ENCODE peak calls at places on chromosomes 3 and 15, in five cellular contexts. W, S, G, D and A are unnamed samples.

GRCh38 chr15:40906101-40906946 is 12.1 kb downstream of the VPS18 start:
- DNase-seq in W (peak; percentile 88), S (peak; percentile 93), G (peak; percentile 85), D (peak; percentile 97), A (peak; percentile 99)

GRCh38 chr3:60742606-60743145 is 508.6 kb downstream of the FHIT start:
- DNase-seq in W (no peak), S (no peak), G (no peak), D (no peak), A (peak; percentile 54)

GRCh38 chr3:46400000-46400734 is 6.7 kb downstream of the CCR5AS start:
- DNase-seq in W (no peak), S (no peak), G (no peak), D (no peak), A (no peak)

GRCh38 chr15:43934480-43934879 is 107.7 kb downstream of the WDR76 start:
- DNase-seq in W (no peak), S (no peak), G (no peak), D (peak; percentile 29), A (no peak)

GRCh38 chr3:124586126-124587052 is 143.9 kb upstream of the UMPS start:
- DNase-seq in W (no peak), S (no peak), G (no peak), D (no peak), A (peak; percentile 61)

GRCh38 chr3:9747267-9747666 is 2.5 kb upstream of the OGG1 start:
- DNase-seq in W (no peak), S (no peak), G (no peak), D (no peak), A (no peak)

GRCh38 chr3:155449613-155450267 is 156.3 kb upstream of the STRIT1 start:
- DNase-seq in W (no peak), S (no peak), G (no peak), D (no peak), A (no peak)

GRCh38 chr3:30282052-30282708 is 324.2 kb upstream of the TGFBR2 start:
- DNase-seq in W (no peak), S (no peak), G (no peak), D (no peak), A (peak; percentile 26)

GRCh38 chr3:18134386-18135082 is 290.6 kb downstream of the SATB1 start:
- DNase-seq in W (no peak), S (no peak), G (no peak), D (no peak), A (no peak)

GRCh38 chr3:161171639-161172552 is 49.2 kb upstream of the NMD3 start:
- DNase-seq in W (no peak), S (no peak), G (no peak), D (no peak), A (peak; percentile 23)

GRCh38 chr15:58369261-58369699 is 62.5 kb upstream of the LIPC start:
- DNase-seq in W (no peak), S (no peak), G (no peak), D (no peak), A (no peak)

GRCh38 chr15:74365619-74366445 is 1.6 kb downstream of the CYP11A1 start:
- DNase-seq in W (peak; percentile 58), S (no peak), G (no peak), D (no peak), A (peak; percentile 85)

GRCh38 chr15:41804920-41805666 is 22.8 kb upstream of the JMJD7 start:
- DNase-seq in W (no peak), S (no peak), G (no peak), D (no peak), A (peak; percentile 13)

GRCh38 chr15:58771621-58772235 is 626 bp downstream of the MINDY2 start:
- DNase-seq in W (peak; percentile 62), S (peak; percentile 77), G (no peak), D (peak; percentile 79), A (peak; percentile 82)

GRCh38 chr3:175434591-175434990 is 575.5 kb downstream of the NAALADL2 start:
- DNase-seq in W (no peak), S (no peak), G (no peak), D (no peak), A (no peak)

GRCh38 chr15:27696530-27696929 is 402.6 kb downstream of the OCA2 start:
- DNase-seq in W (no peak), S (no peak), G (no peak), D (no peak), A (no peak)

GRCh38 chr3:54360320-54360719 is 238.0 kb downstream of the CACNA2D3 start:
- DNase-seq in W (no peak), S (no peak), G (no peak), D (no peak), A (no peak)

GRCh38 chr3:183515968-183516851 is 39.3 kb downstream of the KLHL6 start:
- DNase-seq in W (no peak), S (no peak), G (peak; percentile 56), D (no peak), A (peak; percentile 32)

GRCh38 chr3:51942603-51943450 is 664 bp downstream of the PARP3 start:
- DNase-seq in W (no peak), S (peak; percentile 70), G (peak; percentile 65), D (peak; percentile 73), A (peak; percentile 71)

GRCh38 chr3:10205461-10206165 is 40.9 kb downstream of the IRAK2 start:
- DNase-seq in W (no peak), S (peak; percentile 44), G (no peak), D (peak; percentile 82), A (no peak)

GRCh38 chr15:101313041-101313761 is 18.2 kb upstream of the SNRPA1 start:
- DNase-seq in W (no peak), S (no peak), G (no peak), D (peak; percentile 65), A (peak; percentile 68)

GRCh38 chr15:63015618-63016017 is 26.9 kb upstream of the TPM1 start:
- DNase-seq in W (no peak), S (no peak), G (no peak), D (no peak), A (no peak)

GRCh38 chr3:178352300-178353021 is 183.8 kb upstream of the KCNMB2 start:
- DNase-seq in W (no peak), S (no peak), G (no peak), D (no peak), A (no peak)

DNA sequence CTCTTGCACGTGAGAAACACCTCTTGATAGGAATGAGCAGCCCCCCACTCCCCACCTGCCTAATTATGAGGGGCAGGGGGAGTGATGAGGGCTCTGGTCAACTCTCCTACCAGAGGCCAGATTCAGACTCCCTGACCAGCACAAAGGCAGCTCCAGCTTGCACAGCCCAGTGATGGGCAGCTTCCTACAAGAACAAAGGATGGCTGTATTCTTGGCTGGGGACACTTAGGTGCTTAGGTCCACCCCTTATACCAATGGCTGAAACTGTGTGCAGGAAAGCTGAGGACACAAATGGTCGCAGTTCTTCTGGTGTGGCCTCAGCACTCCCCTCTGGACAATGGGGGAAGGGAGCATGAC is 81.8 kb downstream of the IQSEC1 start:
- DNase-seq in W (no peak), S (no peak), G (no peak), D (no peak), A (no peak)
- H3K4me3 ChIP-seq in W (no peak overlapping the region), S (no peak overlapping the region), G (no peak overlapping the region), D (no peak overlapping the region), A (no peak overlapping the region)

DNA sequence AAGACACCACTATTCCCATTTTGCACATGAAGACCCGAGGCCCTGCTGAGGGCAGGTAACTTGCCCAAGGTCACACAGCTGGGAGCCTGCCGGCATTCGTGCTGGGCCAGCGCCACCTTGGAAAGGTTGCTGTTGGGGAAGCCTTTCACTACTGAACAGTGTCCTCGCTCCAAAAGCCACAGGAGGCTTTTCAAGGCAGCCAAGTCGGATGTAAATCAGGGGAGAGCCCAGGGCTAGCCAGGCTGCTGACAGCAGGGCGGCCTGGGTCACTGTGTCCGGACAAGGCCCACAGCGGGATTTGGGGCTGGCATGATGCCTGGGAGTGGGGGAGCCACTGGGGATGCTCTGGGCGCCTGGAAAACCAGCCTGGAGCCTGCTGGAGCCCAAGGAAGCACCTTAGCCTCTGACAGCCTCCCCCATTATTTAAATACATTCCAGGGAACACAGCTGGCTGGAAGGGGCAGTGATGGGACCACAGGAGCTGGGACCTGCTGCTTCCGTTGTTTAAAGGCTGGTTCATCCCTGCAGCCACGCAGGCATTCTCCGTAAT is 10.5 kb downstream of the SLC6A6 start:
- DNase-seq in W (no peak), S (no peak), G (no peak), D (no peak), A (peak; percentile 81)
- H3K36me3 ChIP-seq in W (no peaks in the 10 kb centered on the region), S (peaks cover 47% of the 10 kb centered on the region), G (peaks cover 12% of the 10 kb centered on the region), D (no peaks in the 10 kb centered on the region), A (peaks cover 5% of the 10 kb centered on the region)

DNA sequence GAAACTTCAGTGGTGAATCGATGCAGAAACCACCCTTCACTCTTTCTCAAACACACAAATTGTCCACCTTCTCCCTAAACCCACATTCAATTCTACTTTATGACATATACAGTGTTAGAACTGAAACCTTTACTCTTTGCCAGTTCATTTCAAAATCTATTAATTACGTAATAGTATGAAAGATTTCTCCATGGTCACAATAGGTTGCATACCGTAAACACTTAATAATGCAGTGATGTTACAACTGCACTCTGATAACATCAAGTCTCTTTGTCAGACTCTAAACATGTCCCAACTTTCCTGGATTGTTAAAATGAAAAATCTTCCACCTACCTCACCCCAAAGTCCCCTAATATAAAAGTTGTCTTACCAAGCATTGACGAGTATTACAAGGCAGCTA is 111.8 kb upstream of the PROK2 start:
- DNase-seq in W (no peak), S (no peak), G (no peak), D (no peak), A (no peak)
- H3K27me3 ChIP-seq in W (no peaks in the 10 kb centered on the region), S (no peaks in the 10 kb centered on the region), G (no peaks in the 10 kb centered on the region), D (no peaks in the 10 kb centered on the region), A (no peaks in the 10 kb centered on the region)

GRCh38 chr15:31459011-31459748 is 132.5 kb downstream of the KLF13 start:
- DNase-seq in W (no peak), S (no peak), G (no peak), D (peak; percentile 41), A (no peak)
- H3K4me3 ChIP-seq in W (no peak overlapping the region), S (no peak overlapping the region), G (no peak overlapping the region), D (no peak overlapping the region), A (no peak overlapping the region)

GRCh38 chr3:47854267-47854666 is 51.3 kb downstream of the DHX30 start:
- DNase-seq in W (no peak), S (no peak), G (no peak), D (no peak), A (no peak)
- H3K36me3 ChIP-seq in W (peaks cover 9% of the 10 kb centered on the region), S (peaks cover 97% of the 10 kb centered on the region), G (peaks cover 43% of the 10 kb centered on the region), D (peaks cover 76% of the 10 kb centered on the region), A (peaks cover 32% of the 10 kb centered on the region)

DNA sequence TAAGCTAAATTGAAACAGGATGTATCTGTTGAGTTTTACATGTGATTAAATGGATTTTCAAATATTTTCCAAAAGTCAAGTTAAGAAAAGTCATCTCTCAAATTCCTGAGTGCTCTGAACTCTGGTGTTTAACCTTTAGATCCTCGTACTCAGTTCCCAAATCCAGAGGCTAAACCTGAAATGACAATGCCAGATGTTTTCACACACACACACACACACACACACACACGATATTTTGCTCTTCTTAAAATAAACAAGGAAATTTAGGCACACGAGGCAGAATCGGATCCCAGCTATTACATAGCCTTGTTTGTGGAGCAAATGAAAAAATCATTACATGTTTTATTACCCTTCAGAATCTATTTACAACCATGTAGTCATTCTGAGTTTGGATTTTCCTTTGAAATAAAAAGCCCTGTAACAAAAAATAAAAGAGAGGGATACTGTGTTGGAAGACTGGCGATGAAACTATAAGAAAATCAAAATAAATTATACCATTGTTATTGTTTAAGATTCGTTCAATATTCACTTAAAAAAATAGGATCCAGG is 20.6 kb upstream of the UBE2E1 start:
- DNase-seq in W (no peak), S (no peak), G (no peak), D (no peak), A (no peak)
- H3K27me3 ChIP-seq in W (no peaks in the 10 kb centered on the region), S (no peaks in the 10 kb centered on the region), G (no peaks in the 10 kb centered on the region), D (no peaks in the 10 kb centered on the region), A (no peaks in the 10 kb centered on the region)

DNA sequence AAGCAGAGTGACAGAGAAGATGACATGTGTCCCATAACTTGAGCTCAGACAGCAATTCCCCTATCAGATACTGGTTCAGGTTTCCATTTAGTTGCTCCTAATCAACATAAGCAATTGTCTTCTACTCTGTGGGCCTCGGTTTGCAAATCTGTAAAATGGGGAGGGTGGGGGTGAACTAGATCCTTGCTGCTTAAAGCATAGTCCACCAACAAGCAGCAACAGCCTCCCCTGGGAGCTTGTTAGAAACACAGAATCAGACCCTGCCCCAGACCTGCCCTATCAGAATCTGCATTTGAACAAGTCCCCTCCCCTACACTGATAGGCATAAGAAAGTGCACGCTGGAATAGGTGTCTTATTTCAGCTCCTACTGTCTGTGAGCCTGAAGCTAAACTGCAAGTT is 87.8 kb downstream of the CEMIP start:
- DNase-seq in W (no peak), S (no peak), G (no peak), D (no peak), A (peak; percentile 72)
- H3K4me3 ChIP-seq in W (no peak overlapping the region), S (no peak overlapping the region), G (no peak overlapping the region), D (no peak overlapping the region), A (no peak overlapping the region)